ENCODE peak calls at places on chromosomes 2 and 18, in seven cellular contexts. R is heart left ventricle; C is stimulated activated CD4-positive, alpha-beta T cell treated with anti-CD3 and anti-CD28 coated beads, TNF-alpha, amount 100 ng/mL, for 1 hour; H is MCF 10A; Q is ELR; D is naive B cell; O is EH. U is an unnamed sample.

GRCh38 chr2:98869868-98870267 is 66.2 kb downstream of the CRACDL start:
- DNase-seq in Q (no peak), D (no peak), R (no peak), C (no peak), H (peak), O (no peak), U (peak)

GRCh38 chr18:79245517-79246001 is 150.2 kb upstream of the NFATC1 start:
- DNase-seq in O (no peak), D (no peak), R (no peak), Q (peak), H (peak), C (no peak), U (no peak)

GRCh38 chr2:19358242-19359020 is at the start of gene OSR1:
- DNase-seq in C (no peak), Q (peak), H (peak), O (peak), R (peak), D (no peak), U (no peak)

GRCh38 chr18:63131106-63131943 is 188.2 kb downstream of the BCL2 start:
- DNase-seq in R (no peak), Q (peak), D (peak), C (peak), O (peak), H (peak), U (no peak)

GRCh38 chr18:43671431-43671830 is 394.1 kb upstream of the SYT4 start:
- DNase-seq in C (no peak), Q (no peak), H (no peak), O (peak), D (no peak), R (no peak), U (no peak)

GRCh38 chr2:168600970-168601369 is 144.9 kb downstream of the CERS6 start:
- DNase-seq in R (no peak), H (no peak), O (no peak), D (no peak), Q (no peak), C (no peak), U (no peak)

GRCh38 chr18:10851824-10852225 is 297.5 kb downstream of the PIEZO2 start:
- DNase-seq in H (peak), Q (peak), O (peak), C (no peak), R (no peak), D (peak), U (no peak)

GRCh38 chr18:59385191-59385590 is 26.1 kb upstream of the LMAN1 start:
- DNase-seq in C (no peak), Q (no peak), R (no peak), O (no peak), D (no peak), H (no peak), U (no peak)

GRCh38 chr18:9741821-9742541 is 33.9 kb downstream of the RAB31 start:
- DNase-seq in O (peak), H (peak), D (no peak), C (no peak), R (peak), Q (peak), U (no peak)

GRCh38 chr18:78986018-78986481 is 6.4 kb downstream of the SALL3 start:
- DNase-seq in D (no peak), H (peak), C (no peak), O (no peak), Q (peak), R (no peak), U (no peak)

GRCh38 chr2:105396254-105397024 is 2.4 kb downstream of the FHL2 start:
- DNase-seq in O (peak), R (no peak), Q (peak), H (peak), C (no peak), D (no peak), U (no peak)

GRCh38 chr2:12167525-12168317 is 421.3 kb downstream of the LPIN1 start:
- DNase-seq in H (no peak), O (no peak), D (no peak), C (no peak), R (peak), Q (no peak), U (no peak)

GRCh38 chr2:673016-673415 is 4.2 kb downstream of the TMEM18 start:
- DNase-seq in Q (no peak), H (no peak), C (no peak), D (no peak), R (no peak), O (no peak), U (no peak)

GRCh38 chr2:219480004-219480403 is 18.7 kb upstream of the GMPPA start:
- DNase-seq in D (no peak), O (no peak), Q (no peak), C (no peak), R (no peak), H (no peak), U (no peak)

GRCh38 chr2:193973781-193974180 is 1683.2 kb upstream of the SLC39A10 start:
- DNase-seq in O (no peak), Q (no peak), R (no peak), D (no peak), C (no peak), H (no peak), U (no peak)

GRCh38 chr2:66389651-66390131 is 45.2 kb upstream of the MEIS1 start:
- DNase-seq in R (no peak), Q (peak), D (no peak), O (peak), H (peak), C (no peak), U (peak)

GRCh38 chr2:171522804-171523338 is 597 bp downstream of the CYBRD1 start:
- DNase-seq in D (peak), H (no peak), C (no peak), Q (peak), O (no peak), R (peak), U (no peak)

GRCh38 chr2:75431276-75431675 is 129.5 kb downstream of the EVA1A start:
- DNase-seq in C (no peak), R (no peak), H (no peak), O (no peak), D (no peak), Q (no peak), U (no peak)

GRCh38 chr2:219060821-219061791 is at the start of gene IHH:
- DNase-seq in R (no peak), D (no peak), C (no peak), O (peak), Q (peak), H (no peak), U (no peak)

GRCh38 chr2:123073956-123074355 is 951.1 kb upstream of the CNTNAP5 start:
- DNase-seq in R (no peak), D (no peak), Q (no peak), O (no peak), C (no peak), H (no peak), U (no peak)